ENCODE peak calls at places on chromosomes 6 and 20, in eight cellular contexts. L is Karpas-422; N is omental fat pad; W is cardiac muscle cell; F is stimulated activated CD8-positive, alpha-beta memory T cell treated with anti-CD3 and anti-CD28 coated beads, Interleukin-2, amount 100 ng/mL, for 1 hour; C is ureter; P is thyroid gland; Y is AG20443. O is an unnamed sample.

GRCh38 chr6:40176117-40176516 is 241.9 kb upstream of the MOCS1 start:
- DNase-seq in C (no peak), W (no peak), Y (no peak), P (no peak), L (no peak), N (no peak), F (no peak), O (no peak)

GRCh38 chr6:25389501-25389900 is 110.3 kb downstream of the CARMIL1 start:
- DNase-seq in Y (peak; percentile 71), C (no peak), P (no peak), N (no peak), L (no peak), W (peak; percentile 70), F (no peak), O (no peak)

GRCh38 chr20:43863821-43864544 is 50.7 kb upstream of the TOX2 start:
- DNase-seq in L (no peak), Y (no peak), N (no peak), P (no peak), C (no peak), F (no peak), W (no peak), O (no peak)

GRCh38 chr6:133348846-133349245 is 107.7 kb downstream of the EYA4 start:
- DNase-seq in N (no peak), W (no peak), L (no peak), Y (no peak), C (no peak), P (no peak), F (no peak), O (no peak)

GRCh38 chr6:11964101-11964500 is 48.0 kb upstream of the HIVEP1 start:
- DNase-seq in P (no peak), C (no peak), N (no peak), F (no peak), W (no peak), Y (no peak), L (no peak), O (no peak)

GRCh38 chr20:19254086-19254821 is 41.8 kb downstream of the SLC24A3 start:
- DNase-seq in N (no peak), W (peak; percentile 43), L (no peak), Y (no peak), F (no peak), P (no peak), C (peak; percentile 34), O (no peak)

GRCh38 chr6:71621918-71622519 is 264.3 kb upstream of the RIMS1 start:
- DNase-seq in Y (peak; percentile 29), L (peak; percentile 45), F (no peak), N (no peak), W (peak; percentile 13), C (no peak), P (no peak), O (no peak)

GRCh38 chr20:36472656-36473071 is 68.7 kb upstream of the MYL9 start:
- DNase-seq in F (no peak), Y (peak; percentile 75), W (no peak), L (no peak), P (peak; percentile 82), C (peak; percentile 62), N (no peak), O (no peak)